ENCODE peak calls at places on chromosomes 16 and 17, in five cellular contexts. One of them, this sample, is unnamed.
A peak's percentile ranks its signal among the peaks of the same experiment; 100 is the strongest.

GRCh38 chr16:30867747-30868146 is 26.1 kb downstream of the BCL7C start:
- DNase-seq in stimulated activated CD8-positive, alpha-beta memory T cell treated with anti-CD3 and anti-CD28 coated beads, Interleukin-15, amount 100 ng/mL, for 4 hours: no peak
- DNase-seq in H7: peak; percentile 37
- DNase-seq in ascending aorta: no peak
- DNase-seq in activated T-helper 1 cell treated with Interleukin-2 at 50 U/mL for 16 hours: no peak
- DNase-seq in this sample: no peak

GRCh38 chr16:48583075-48584065 is 26.6 kb downstream of the N4BP1 start:
- DNase-seq in stimulated activated CD8-positive, alpha-beta memory T cell treated with anti-CD3 and anti-CD28 coated beads, Interleukin-15, amount 100 ng/mL, for 4 hours: no peak
- DNase-seq in H7: no peak
- DNase-seq in ascending aorta: no peak
- DNase-seq in activated T-helper 1 cell treated with Interleukin-2 at 50 U/mL for 16 hours: no peak
- DNase-seq in this sample: no peak

GRCh38 chr16:5905935-5906334 is 808.3 kb upstream of the EEF2KMT start:
- DNase-seq in stimulated activated CD8-positive, alpha-beta memory T cell treated with anti-CD3 and anti-CD28 coated beads, Interleukin-15, amount 100 ng/mL, for 4 hours: no peak
- DNase-seq in H7: no peak
- DNase-seq in ascending aorta: no peak
- DNase-seq in activated T-helper 1 cell treated with Interleukin-2 at 50 U/mL for 16 hours: no peak
- DNase-seq in this sample: no peak

GRCh38 chr17:31369266-31369665 is 22.2 kb upstream of the RAB11FIP4 start:
- DNase-seq in stimulated activated CD8-positive, alpha-beta memory T cell treated with anti-CD3 and anti-CD28 coated beads, Interleukin-15, amount 100 ng/mL, for 4 hours: no peak
- DNase-seq in H7: no peak
- DNase-seq in ascending aorta: no peak
- DNase-seq in activated T-helper 1 cell treated with Interleukin-2 at 50 U/mL for 16 hours: no peak
- DNase-seq in this sample: no peak

GRCh38 chr17:45361976-45362375 is 45.2 kb upstream of the MAP3K14 start:
- DNase-seq in stimulated activated CD8-positive, alpha-beta memory T cell treated with anti-CD3 and anti-CD28 coated beads, Interleukin-15, amount 100 ng/mL, for 4 hours: no peak
- DNase-seq in H7: no peak
- DNase-seq in ascending aorta: no peak
- DNase-seq in activated T-helper 1 cell treated with Interleukin-2 at 50 U/mL for 16 hours: no peak
- DNase-seq in this sample: no peak

GRCh38 chr17:48294989-48295892 is 134.8 kb downstream of the SKAP1 start:
- DNase-seq in stimulated activated CD8-positive, alpha-beta memory T cell treated with anti-CD3 and anti-CD28 coated beads, Interleukin-15, amount 100 ng/mL, for 4 hours: no peak
- DNase-seq in H7: no peak
- DNase-seq in ascending aorta: no peak
- DNase-seq in activated T-helper 1 cell treated with Interleukin-2 at 50 U/mL for 16 hours: no peak
- DNase-seq in this sample: peak; percentile 20

GRCh38 chr17:7997186-7997585 is 5.2 kb upstream of the GUCY2D start:
- DNase-seq in stimulated activated CD8-positive, alpha-beta memory T cell treated with anti-CD3 and anti-CD28 coated beads, Interleukin-15, amount 100 ng/mL, for 4 hours: no peak
- DNase-seq in H7: peak; percentile 74
- DNase-seq in ascending aorta: no peak
- DNase-seq in activated T-helper 1 cell treated with Interleukin-2 at 50 U/mL for 16 hours: no peak
- DNase-seq in this sample: peak; percentile 60

GRCh38 chr17:45246861-45247428 is 14.9 kb downstream of the SPATA32 start:
- DNase-seq in stimulated activated CD8-positive, alpha-beta memory T cell treated with anti-CD3 and anti-CD28 coated beads, Interleukin-15, amount 100 ng/mL, for 4 hours: no peak
- DNase-seq in H7: peak; percentile 96
- DNase-seq in ascending aorta: no peak
- DNase-seq in activated T-helper 1 cell treated with Interleukin-2 at 50 U/mL for 16 hours: no peak
- DNase-seq in this sample: no peak

GRCh38 chr16:66714659-66715307 is 18.2 kb upstream of the CMTM4 start:
- DNase-seq in stimulated activated CD8-positive, alpha-beta memory T cell treated with anti-CD3 and anti-CD28 coated beads, Interleukin-15, amount 100 ng/mL, for 4 hours: no peak
- DNase-seq in H7: no peak
- DNase-seq in ascending aorta: no peak
- DNase-seq in activated T-helper 1 cell treated with Interleukin-2 at 50 U/mL for 16 hours: no peak
- DNase-seq in this sample: peak; percentile 52

GRCh38 chr17:77445908-77446535 is 305.3 kb downstream of the SEC14L1 start:
- DNase-seq in stimulated activated CD8-positive, alpha-beta memory T cell treated with anti-CD3 and anti-CD28 coated beads, Interleukin-15, amount 100 ng/mL, for 4 hours: no peak
- DNase-seq in H7: no peak
- DNase-seq in ascending aorta: no peak
- DNase-seq in activated T-helper 1 cell treated with Interleukin-2 at 50 U/mL for 16 hours: peak; percentile 52
- DNase-seq in this sample: no peak

GRCh38 chr16:56836410-56836834 is 28.6 kb upstream of the SLC12A3 start:
- DNase-seq in stimulated activated CD8-positive, alpha-beta memory T cell treated with anti-CD3 and anti-CD28 coated beads, Interleukin-15, amount 100 ng/mL, for 4 hours: no peak
- DNase-seq in H7: no peak
- DNase-seq in ascending aorta: no peak
- DNase-seq in activated T-helper 1 cell treated with Interleukin-2 at 50 U/mL for 16 hours: no peak
- DNase-seq in this sample: no peak

GRCh38 chr17:61366715-61367413 is 32.8 kb upstream of the TBX2 start:
- DNase-seq in stimulated activated CD8-positive, alpha-beta memory T cell treated with anti-CD3 and anti-CD28 coated beads, Interleukin-15, amount 100 ng/mL, for 4 hours: no peak
- DNase-seq in H7: no peak
- DNase-seq in ascending aorta: no peak
- DNase-seq in activated T-helper 1 cell treated with Interleukin-2 at 50 U/mL for 16 hours: no peak
- DNase-seq in this sample: no peak

GRCh38 chr17:80991645-80992076 is at the start of gene CHMP6:
- DNase-seq in stimulated activated CD8-positive, alpha-beta memory T cell treated with anti-CD3 and anti-CD28 coated beads, Interleukin-15, amount 100 ng/mL, for 4 hours: peak; percentile 22
- DNase-seq in H7: peak; percentile 98
- DNase-seq in ascending aorta: no peak
- DNase-seq in activated T-helper 1 cell treated with Interleukin-2 at 50 U/mL for 16 hours: peak; percentile 56
- DNase-seq in this sample: peak; percentile 69

GRCh38 chr16:86562356-86562755 is 4.3 kb upstream of the FOXC2 start:
- DNase-seq in stimulated activated CD8-positive, alpha-beta memory T cell treated with anti-CD3 and anti-CD28 coated beads, Interleukin-15, amount 100 ng/mL, for 4 hours: no peak
- DNase-seq in H7: no peak
- DNase-seq in ascending aorta: no peak
- DNase-seq in activated T-helper 1 cell treated with Interleukin-2 at 50 U/mL for 16 hours: no peak
- DNase-seq in this sample: no peak

GRCh38 chr17:38747385-38748328 is 479 bp downstream of the PCGF2 start:
- DNase-seq in stimulated activated CD8-positive, alpha-beta memory T cell treated with anti-CD3 and anti-CD28 coated beads, Interleukin-15, amount 100 ng/mL, for 4 hours: no peak
- DNase-seq in H7: peak; percentile 95
- DNase-seq in ascending aorta: no peak
- DNase-seq in activated T-helper 1 cell treated with Interleukin-2 at 50 U/mL for 16 hours: no peak
- DNase-seq in this sample: no peak

GRCh38 chr16:66207139-66207863 is 159.2 kb upstream of the CDH5 start:
- DNase-seq in stimulated activated CD8-positive, alpha-beta memory T cell treated with anti-CD3 and anti-CD28 coated beads, Interleukin-15, amount 100 ng/mL, for 4 hours: no peak
- DNase-seq in H7: no peak
- DNase-seq in ascending aorta: no peak
- DNase-seq in activated T-helper 1 cell treated with Interleukin-2 at 50 U/mL for 16 hours: no peak
- DNase-seq in this sample: peak; percentile 13

GRCh38 chr17:80043963-80044362 is 7.5 kb downstream of the CCDC40 start:
- DNase-seq in stimulated activated CD8-positive, alpha-beta memory T cell treated with anti-CD3 and anti-CD28 coated beads, Interleukin-15, amount 100 ng/mL, for 4 hours: no peak
- DNase-seq in H7: no peak
- DNase-seq in ascending aorta: no peak
- DNase-seq in activated T-helper 1 cell treated with Interleukin-2 at 50 U/mL for 16 hours: no peak
- DNase-seq in this sample: no peak

GRCh38 chr17:43025290-43025657 is 243 bp downstream of the RND2 start:
- DNase-seq in stimulated activated CD8-positive, alpha-beta memory T cell treated with anti-CD3 and anti-CD28 coated beads, Interleukin-15, amount 100 ng/mL, for 4 hours: no peak
- DNase-seq in H7: no peak
- DNase-seq in ascending aorta: no peak
- DNase-seq in activated T-helper 1 cell treated with Interleukin-2 at 50 U/mL for 16 hours: no peak
- DNase-seq in this sample: no peak

GRCh38 chr17:79294459-79295071 is 219.9 kb downstream of the ENGASE start:
- DNase-seq in stimulated activated CD8-positive, alpha-beta memory T cell treated with anti-CD3 and anti-CD28 coated beads, Interleukin-15, amount 100 ng/mL, for 4 hours: no peak
- DNase-seq in H7: peak; percentile 93
- DNase-seq in ascending aorta: no peak
- DNase-seq in activated T-helper 1 cell treated with Interleukin-2 at 50 U/mL for 16 hours: peak; percentile 3
- DNase-seq in this sample: peak; percentile 57

GRCh38 chr16:78705694-78706093 is 606.2 kb downstream of the WWOX start:
- DNase-seq in stimulated activated CD8-positive, alpha-beta memory T cell treated with anti-CD3 and anti-CD28 coated beads, Interleukin-15, amount 100 ng/mL, for 4 hours: no peak
- DNase-seq in H7: no peak
- DNase-seq in ascending aorta: no peak
- DNase-seq in activated T-helper 1 cell treated with Interleukin-2 at 50 U/mL for 16 hours: no peak
- DNase-seq in this sample: peak; percentile 55

GRCh38 chr16:85767569-85767968 is 16.7 kb upstream of the C16orf74 start:
- DNase-seq in stimulated activated CD8-positive, alpha-beta memory T cell treated with anti-CD3 and anti-CD28 coated beads, Interleukin-15, amount 100 ng/mL, for 4 hours: no peak
- DNase-seq in H7: no peak
- DNase-seq in ascending aorta: no peak
- DNase-seq in activated T-helper 1 cell treated with Interleukin-2 at 50 U/mL for 16 hours: no peak
- DNase-seq in this sample: peak; percentile 91

GRCh38 chr17:75006653-75007052 is 5.8 kb upstream of the MRPL58 start:
- DNase-seq in stimulated activated CD8-positive, alpha-beta memory T cell treated with anti-CD3 and anti-CD28 coated beads, Interleukin-15, amount 100 ng/mL, for 4 hours: no peak
- DNase-seq in H7: no peak
- DNase-seq in ascending aorta: no peak
- DNase-seq in activated T-helper 1 cell treated with Interleukin-2 at 50 U/mL for 16 hours: no peak
- DNase-seq in this sample: peak; percentile 27

GRCh38 chr17:55730808-55731207 is 8.1 kb upstream of the TMEM100 start:
- DNase-seq in stimulated activated CD8-positive, alpha-beta memory T cell treated with anti-CD3 and anti-CD28 coated beads, Interleukin-15, amount 100 ng/mL, for 4 hours: no peak
- DNase-seq in H7: no peak
- DNase-seq in ascending aorta: no peak
- DNase-seq in activated T-helper 1 cell treated with Interleukin-2 at 50 U/mL for 16 hours: no peak
- DNase-seq in this sample: no peak

GRCh38 chr16:57123969-57124674 is 31.7 kb downstream of the CPNE2 start:
- DNase-seq in stimulated activated CD8-positive, alpha-beta memory T cell treated with anti-CD3 and anti-CD28 coated beads, Interleukin-15, amount 100 ng/mL, for 4 hours: no peak
- DNase-seq in H7: no peak
- DNase-seq in ascending aorta: no peak
- DNase-seq in activated T-helper 1 cell treated with Interleukin-2 at 50 U/mL for 16 hours: no peak
- DNase-seq in this sample: no peak

GRCh38 chr17:82388223-82388921 is 16.8 kb downstream of the UTS2R start:
- DNase-seq in stimulated activated CD8-positive, alpha-beta memory T cell treated with anti-CD3 and anti-CD28 coated beads, Interleukin-15, amount 100 ng/mL, for 4 hours: no peak
- DNase-seq in H7: peak; percentile 72
- DNase-seq in ascending aorta: no peak
- DNase-seq in activated T-helper 1 cell treated with Interleukin-2 at 50 U/mL for 16 hours: no peak
- DNase-seq in this sample: peak; percentile 30

GRCh38 chr16:1863681-1864460 is 8.1 kb downstream of the MEIOB start:
- DNase-seq in stimulated activated CD8-positive, alpha-beta memory T cell treated with anti-CD3 and anti-CD28 coated beads, Interleukin-15, amount 100 ng/mL, for 4 hours: no peak
- DNase-seq in H7: no peak
- DNase-seq in ascending aorta: no peak
- DNase-seq in activated T-helper 1 cell treated with Interleukin-2 at 50 U/mL for 16 hours: no peak
- DNase-seq in this sample: peak; percentile 42

GRCh38 chr16:12016166-12016947 is 39.8 kb downstream of the SNX29 start:
- DNase-seq in stimulated activated CD8-positive, alpha-beta memory T cell treated with anti-CD3 and anti-CD28 coated beads, Interleukin-15, amount 100 ng/mL, for 4 hours: no peak
- DNase-seq in H7: no peak
- DNase-seq in ascending aorta: no peak
- DNase-seq in activated T-helper 1 cell treated with Interleukin-2 at 50 U/mL for 16 hours: no peak
- DNase-seq in this sample: peak; percentile 37

GRCh38 chr17:49523706-49524472 is 28.8 kb downstream of the NGFR start:
- DNase-seq in stimulated activated CD8-positive, alpha-beta memory T cell treated with anti-CD3 and anti-CD28 coated beads, Interleukin-15, amount 100 ng/mL, for 4 hours: no peak
- DNase-seq in H7: peak; percentile 61
- DNase-seq in ascending aorta: no peak
- DNase-seq in activated T-helper 1 cell treated with Interleukin-2 at 50 U/mL for 16 hours: no peak
- DNase-seq in this sample: peak; percentile 95

GRCh38 chr17:49277638-49278037 is 47.1 kb upstream of the PHOSPHO1 start:
- DNase-seq in stimulated activated CD8-positive, alpha-beta memory T cell treated with anti-CD3 and anti-CD28 coated beads, Interleukin-15, amount 100 ng/mL, for 4 hours: no peak
- DNase-seq in H7: no peak
- DNase-seq in ascending aorta: no peak
- DNase-seq in activated T-helper 1 cell treated with Interleukin-2 at 50 U/mL for 16 hours: no peak
- DNase-seq in this sample: peak; percentile 78

GRCh38 chr17:66432558-66432957 is 130.1 kb downstream of the PRKCA start:
- DNase-seq in stimulated activated CD8-positive, alpha-beta memory T cell treated with anti-CD3 and anti-CD28 coated beads, Interleukin-15, amount 100 ng/mL, for 4 hours: no peak
- DNase-seq in H7: no peak
- DNase-seq in ascending aorta: no peak
- DNase-seq in activated T-helper 1 cell treated with Interleukin-2 at 50 U/mL for 16 hours: no peak
- DNase-seq in this sample: no peak

This sample was measured in MCF 10A.